ENCODE peak calls at places on chromosomes 5 and 9, in eight cellular contexts. Y is stimulated activated CD8-positive, alpha-beta memory T cell treated with anti-CD3 and anti-CD28 coated beads, Interleukin-2, amount 100 ng/mL, for 1 hour; B is ovary; D is GM19239; P is body of pancreas; V is activated naive CD8-positive, alpha-beta T cell treated with anti-CD3 and anti-CD28 coated beads for 36 hours; S is adrenal gland; O is CD4-positive, CD25-positive, alpha-beta regulatory T cell. M is an unnamed sample.
A peak's percentile ranks its signal among the peaks of the same experiment; 100 is the strongest.

GRCh38 chr5:59757442-59757841 is 136.1 kb downstream of the PDE4D start:
- DNase-seq in Y (no peak), B (no peak), D (no peak), P (peak; percentile 17), V (no peak), S (no peak), O (no peak), M (no peak)

GRCh38 chr9:130120207-130120587 is 52.0 kb upstream of the NCS1 start:
- DNase-seq in Y (no peak), B (no peak), D (no peak), P (no peak), V (no peak), S (no peak), O (no peak), M (no peak)

GRCh38 chr9:91248707-91249106 is 113.0 kb downstream of the AUH start:
- DNase-seq in Y (no peak), B (no peak), D (no peak), P (no peak), V (no peak), S (no peak), O (no peak), M (no peak)

GRCh38 chr5:3191585-3191984 is 404.0 kb upstream of the IRX1 start:
- DNase-seq in Y (no peak), B (no peak), D (no peak), P (no peak), V (no peak), S (no peak), O (no peak), M (no peak)

GRCh38 chr5:72170101-72170500 is 62.8 kb downstream of the MAP1B start:
- DNase-seq in Y (no peak), B (no peak), D (no peak), P (no peak), V (no peak), S (no peak), O (no peak), M (no peak)

GRCh38 chr5:61731946-61732314 is 399.9 kb downstream of the ZSWIM6 start:
- DNase-seq in Y (no peak), B (peak; percentile 59), D (no peak), P (no peak), V (no peak), S (peak; percentile 20), O (no peak), M (no peak)

GRCh38 chr5:149466457-149466972 is 84.7 kb downstream of the CSNK1A1 start:
- DNase-seq in Y (no peak), B (no peak), D (no peak), P (no peak), V (no peak), S (peak; percentile 83), O (no peak), M (no peak)

GRCh38 chr5:172862165-172862801 is 28.2 kb downstream of the ERGIC1 start:
- DNase-seq in Y (no peak), B (no peak), D (no peak), P (no peak), V (no peak), S (peak; percentile 56), O (no peak), M (no peak)

GRCh38 chr9:115133649-115134048 is 15.7 kb upstream of the TNC start:
- DNase-seq in Y (no peak), B (no peak), D (no peak), P (no peak), V (no peak), S (no peak), O (no peak), M (no peak)

GRCh38 chr5:64207978-64208377 is 42.3 kb downstream of the RNF180 start:
- DNase-seq in Y (no peak), B (no peak), D (no peak), P (no peak), V (no peak), S (no peak), O (no peak), M (no peak)

GRCh38 chr9:133225171-133226011 is 16.3 kb upstream of the OBP2B start:
- DNase-seq in Y (no peak), B (no peak), D (no peak), P (no peak), V (no peak), S (no peak), O (no peak), M (no peak)

GRCh38 chr5:1800470-1801060 is 642 bp upstream of the NDUFS6 start:
- DNase-seq in Y (no peak), B (no peak), D (no peak), P (no peak), V (no peak), S (no peak), O (no peak), M (no peak)

GRCh38 chr5:77906806-77907205 is 130.7 kb upstream of the TBCA start:
- DNase-seq in Y (no peak), B (no peak), D (no peak), P (no peak), V (no peak), S (no peak), O (no peak), M (no peak)

GRCh38 chr9:35792044-35792813 is 838 bp downstream of the NPR2 start:
- DNase-seq in Y (no peak), B (no peak), D (no peak), P (no peak), V (no peak), S (no peak), O (no peak), M (no peak)

GRCh38 chr5:78801413-78801812 is 152.8 kb upstream of the LHFPL2 start:
- DNase-seq in Y (no peak), B (no peak), D (no peak), P (no peak), V (no peak), S (no peak), O (no peak), M (no peak)

GRCh38 chr5:54844905-54845566 is 140.4 kb downstream of the ESM1 start:
- DNase-seq in Y (no peak), B (no peak), D (no peak), P (no peak), V (no peak), S (no peak), O (peak; percentile 65), M (no peak)